ENCODE peak calls at places on chromosome 5, in nine cellular contexts. One of them, this sample, is unnamed.

GRCh38 chr5:154269414-154269813 is 78.9 kb downstream of the GALNT10 start:
- DNase-seq in foreskin fibroblast: no peak
- DNase-seq in stimulated activated CD4-positive, alpha-beta T cell treated with anti-CD3 and anti-CD28 coated beads, Interleukin-15, amount 100 ng/mL, for 24 hours: no peak
- DNase-seq in endodermal cell: no peak
- DNase-seq in H54: no peak
- DNase-seq in HEK293T: no peak
- DNase-seq in astrocyte of the spinal cord: no peak
- DNase-seq in NCI-H2081: no peak
- DNase-seq in adrenal gland: no peak
- DNase-seq in this sample: no peak

GRCh38 chr5:12242960-12243888 is 339.0 kb upstream of the CTNND2 start:
- DNase-seq in H54: no peak
- DNase-seq in HEK293T: no peak
- DNase-seq in endodermal cell: no peak
- DNase-seq in stimulated activated CD4-positive, alpha-beta T cell treated with anti-CD3 and anti-CD28 coated beads, Interleukin-15, amount 100 ng/mL, for 24 hours: no peak
- DNase-seq in astrocyte of the spinal cord: peak
- DNase-seq in foreskin fibroblast: no peak
- DNase-seq in adrenal gland: no peak
- DNase-seq in NCI-H2081: no peak
- DNase-seq in this sample: no peak

GRCh38 chr5:74647096-74647495 is 6.6 kb upstream of the ENC1 start:
- DNase-seq in H54: no peak
- DNase-seq in foreskin fibroblast: no peak
- DNase-seq in stimulated activated CD4-positive, alpha-beta T cell treated with anti-CD3 and anti-CD28 coated beads, Interleukin-15, amount 100 ng/mL, for 24 hours: no peak
- DNase-seq in HEK293T: no peak
- DNase-seq in adrenal gland: no peak
- DNase-seq in astrocyte of the spinal cord: no peak
- DNase-seq in endodermal cell: no peak
- DNase-seq in NCI-H2081: peak
- DNase-seq in this sample: no peak

GRCh38 chr5:150318613-150319483 is 16.1 kb upstream of the ARSI start:
- DNase-seq in HEK293T: no peak
- DNase-seq in H54: no peak
- DNase-seq in foreskin fibroblast: no peak
- DNase-seq in endodermal cell: no peak
- DNase-seq in stimulated activated CD4-positive, alpha-beta T cell treated with anti-CD3 and anti-CD28 coated beads, Interleukin-15, amount 100 ng/mL, for 24 hours: no peak
- DNase-seq in astrocyte of the spinal cord: no peak
- DNase-seq in adrenal gland: no peak
- DNase-seq in NCI-H2081: no peak
- DNase-seq in this sample: no peak

GRCh38 chr5:97131139-97131710 is 11.2 kb downstream of the LIX1 start:
- DNase-seq in HEK293T: no peak
- DNase-seq in astrocyte of the spinal cord: peak
- DNase-seq in NCI-H2081: no peak
- DNase-seq in foreskin fibroblast: peak
- DNase-seq in endodermal cell: no peak
- DNase-seq in H54: no peak
- DNase-seq in stimulated activated CD4-positive, alpha-beta T cell treated with anti-CD3 and anti-CD28 coated beads, Interleukin-15, amount 100 ng/mL, for 24 hours: no peak
- DNase-seq in adrenal gland: no peak
- DNase-seq in this sample: peak

GRCh38 chr5:32753051-32753450 is 41.9 kb downstream of the NPR3 start:
- DNase-seq in endodermal cell: no peak
- DNase-seq in stimulated activated CD4-positive, alpha-beta T cell treated with anti-CD3 and anti-CD28 coated beads, Interleukin-15, amount 100 ng/mL, for 24 hours: no peak
- DNase-seq in foreskin fibroblast: peak
- DNase-seq in NCI-H2081: no peak
- DNase-seq in astrocyte of the spinal cord: no peak
- DNase-seq in HEK293T: no peak
- DNase-seq in H54: no peak
- DNase-seq in adrenal gland: no peak
- DNase-seq in this sample: peak

GRCh38 chr5:171840701-171841522 is 55.3 kb downstream of the SMIM23 start:
- DNase-seq in foreskin fibroblast: no peak
- DNase-seq in HEK293T: no peak
- DNase-seq in NCI-H2081: no peak
- DNase-seq in H54: no peak
- DNase-seq in stimulated activated CD4-positive, alpha-beta T cell treated with anti-CD3 and anti-CD28 coated beads, Interleukin-15, amount 100 ng/mL, for 24 hours: no peak
- DNase-seq in astrocyte of the spinal cord: no peak
- DNase-seq in adrenal gland: no peak
- DNase-seq in endodermal cell: no peak
- DNase-seq in this sample: no peak

GRCh38 chr5:107558951-107559350 is 111.8 kb downstream of the EFNA5 start:
- DNase-seq in NCI-H2081: no peak
- DNase-seq in H54: no peak
- DNase-seq in foreskin fibroblast: no peak
- DNase-seq in endodermal cell: peak
- DNase-seq in HEK293T: no peak
- DNase-seq in adrenal gland: no peak
- DNase-seq in stimulated activated CD4-positive, alpha-beta T cell treated with anti-CD3 and anti-CD28 coated beads, Interleukin-15, amount 100 ng/mL, for 24 hours: no peak
- DNase-seq in astrocyte of the spinal cord: no peak
- DNase-seq in this sample: no peak

GRCh38 chr5:56142620-56143431 is 90.3 kb downstream of the ANKRD55 start:
- DNase-seq in HEK293T: no peak
- DNase-seq in H54: peak
- DNase-seq in NCI-H2081: no peak
- DNase-seq in foreskin fibroblast: no peak
- DNase-seq in astrocyte of the spinal cord: no peak
- DNase-seq in adrenal gland: no peak
- DNase-seq in endodermal cell: no peak
- DNase-seq in stimulated activated CD4-positive, alpha-beta T cell treated with anti-CD3 and anti-CD28 coated beads, Interleukin-15, amount 100 ng/mL, for 24 hours: no peak
- DNase-seq in this sample: no peak

GRCh38 chr5:548256-548655 is 24.0 kb upstream of the SLC9A3 start:
- DNase-seq in adrenal gland: no peak
- DNase-seq in foreskin fibroblast: peak
- DNase-seq in NCI-H2081: no peak
- DNase-seq in stimulated activated CD4-positive, alpha-beta T cell treated with anti-CD3 and anti-CD28 coated beads, Interleukin-15, amount 100 ng/mL, for 24 hours: no peak
- DNase-seq in endodermal cell: no peak
- DNase-seq in H54: peak
- DNase-seq in HEK293T: no peak
- DNase-seq in astrocyte of the spinal cord: no peak
- DNase-seq in this sample: peak

GRCh38 chr5:177509361-177509951 is at the start of gene DOK3:
- DNase-seq in endodermal cell: no peak
- DNase-seq in NCI-H2081: no peak
- DNase-seq in H54: no peak
- DNase-seq in HEK293T: no peak
- DNase-seq in stimulated activated CD4-positive, alpha-beta T cell treated with anti-CD3 and anti-CD28 coated beads, Interleukin-15, amount 100 ng/mL, for 24 hours: peak
- DNase-seq in astrocyte of the spinal cord: no peak
- DNase-seq in foreskin fibroblast: no peak
- DNase-seq in adrenal gland: no peak
- DNase-seq in this sample: no peak

GRCh38 chr5:39905356-39905755 is 480.6 kb upstream of the DAB2 start:
- DNase-seq in endodermal cell: no peak
- DNase-seq in NCI-H2081: no peak
- DNase-seq in adrenal gland: no peak
- DNase-seq in H54: no peak
- DNase-seq in HEK293T: no peak
- DNase-seq in astrocyte of the spinal cord: no peak
- DNase-seq in foreskin fibroblast: no peak
- DNase-seq in stimulated activated CD4-positive, alpha-beta T cell treated with anti-CD3 and anti-CD28 coated beads, Interleukin-15, amount 100 ng/mL, for 24 hours: no peak
- DNase-seq in this sample: peak

GRCh38 chr5:89276566-89277305 is 393.8 kb upstream of the MEF2C start:
- DNase-seq in HEK293T: no peak
- DNase-seq in astrocyte of the spinal cord: peak
- DNase-seq in H54: peak
- DNase-seq in endodermal cell: no peak
- DNase-seq in NCI-H2081: no peak
- DNase-seq in foreskin fibroblast: peak
- DNase-seq in adrenal gland: no peak
- DNase-seq in stimulated activated CD4-positive, alpha-beta T cell treated with anti-CD3 and anti-CD28 coated beads, Interleukin-15, amount 100 ng/mL, for 24 hours: no peak
- DNase-seq in this sample: no peak

GRCh38 chr5:169548315-169548714 is 35.3 kb upstream of the SPDL1 start:
- DNase-seq in foreskin fibroblast: peak
- DNase-seq in HEK293T: peak
- DNase-seq in astrocyte of the spinal cord: peak
- DNase-seq in stimulated activated CD4-positive, alpha-beta T cell treated with anti-CD3 and anti-CD28 coated beads, Interleukin-15, amount 100 ng/mL, for 24 hours: no peak
- DNase-seq in adrenal gland: no peak
- DNase-seq in NCI-H2081: no peak
- DNase-seq in endodermal cell: no peak
- DNase-seq in H54: peak
- DNase-seq in this sample: peak

GRCh38 chr5:107466233-107466769 is 204.4 kb downstream of the EFNA5 start:
- DNase-seq in H54: peak
- DNase-seq in NCI-H2081: no peak
- DNase-seq in HEK293T: peak
- DNase-seq in astrocyte of the spinal cord: peak
- DNase-seq in endodermal cell: peak
- DNase-seq in foreskin fibroblast: peak
- DNase-seq in stimulated activated CD4-positive, alpha-beta T cell treated with anti-CD3 and anti-CD28 coated beads, Interleukin-15, amount 100 ng/mL, for 24 hours: no peak
- DNase-seq in adrenal gland: no peak
- DNase-seq in this sample: peak

GRCh38 chr5:180439911-180440769 is 54.0 kb upstream of the CNOT6 start:
- DNase-seq in foreskin fibroblast: no peak
- DNase-seq in H54: no peak
- DNase-seq in stimulated activated CD4-positive, alpha-beta T cell treated with anti-CD3 and anti-CD28 coated beads, Interleukin-15, amount 100 ng/mL, for 24 hours: no peak
- DNase-seq in astrocyte of the spinal cord: no peak
- DNase-seq in adrenal gland: no peak
- DNase-seq in endodermal cell: peak
- DNase-seq in HEK293T: no peak
- DNase-seq in NCI-H2081: no peak
- DNase-seq in this sample: no peak

GRCh38 chr5:91151947-91152346 is 231.2 kb downstream of the ARRDC3 start:
- DNase-seq in adrenal gland: peak
- DNase-seq in stimulated activated CD4-positive, alpha-beta T cell treated with anti-CD3 and anti-CD28 coated beads, Interleukin-15, amount 100 ng/mL, for 24 hours: no peak
- DNase-seq in H54: peak
- DNase-seq in endodermal cell: no peak
- DNase-seq in foreskin fibroblast: peak
- DNase-seq in astrocyte of the spinal cord: peak
- DNase-seq in HEK293T: no peak
- DNase-seq in NCI-H2081: no peak
- DNase-seq in this sample: peak

GRCh38 chr5:61641748-61642565 is 309.9 kb downstream of the ZSWIM6 start:
- DNase-seq in endodermal cell: no peak
- DNase-seq in stimulated activated CD4-positive, alpha-beta T cell treated with anti-CD3 and anti-CD28 coated beads, Interleukin-15, amount 100 ng/mL, for 24 hours: no peak
- DNase-seq in HEK293T: no peak
- DNase-seq in adrenal gland: no peak
- DNase-seq in NCI-H2081: no peak
- DNase-seq in astrocyte of the spinal cord: no peak
- DNase-seq in H54: no peak
- DNase-seq in foreskin fibroblast: peak
- DNase-seq in this sample: no peak

This sample was measured in iris pigment epithelial cell.